ENCODE peak calls at places on chromosomes 2 and 18, in four cellular contexts. One of them, this sample, is unnamed.

GRCh38 chr18:70132999-70133398 is 72.5 kb downstream of the RTTN start:
- DNase-seq in A549: peak
- DNase-seq in K562: no peak
- DNase-seq in HepG2: peak
- DNase-seq in this sample: no peak

GRCh38 chr2:163236553-163236952 is 398.0 kb upstream of the KCNH7 start:
- DNase-seq in A549: no peak
- DNase-seq in K562: no peak
- DNase-seq in HepG2: no peak
- DNase-seq in this sample: no peak

GRCh38 chr18:6920099-6920955 is 190.8 kb downstream of the ARHGAP28 start:
- DNase-seq in A549: peak
- DNase-seq in K562: peak
- DNase-seq in HepG2: peak
- DNase-seq in this sample: peak

GRCh38 chr2:204282525-204282924 is 262.8 kb upstream of the PARD3B start:
- DNase-seq in A549: peak
- DNase-seq in K562: no peak
- DNase-seq in HepG2: peak
- DNase-seq in this sample: no peak

GRCh38 chr2:233800231-233800630 is 22.1 kb downstream of the MROH2A start:
- DNase-seq in A549: no peak
- DNase-seq in K562: no peak
- DNase-seq in HepG2: no peak
- DNase-seq in this sample: no peak

GRCh38 chr2:209425082-209426071 is 1.5 kb downstream of the MAP2 start:
- DNase-seq in A549: peak
- DNase-seq in K562: no peak
- DNase-seq in HepG2: peak
- DNase-seq in this sample: peak

GRCh38 chr2:216083464-216084279 is 2.0 kb downstream of the TMEM169 start:
- DNase-seq in A549: no peak
- DNase-seq in K562: no peak
- DNase-seq in HepG2: peak
- DNase-seq in this sample: no peak

GRCh38 chr2:202014328-202015034 is 19.2 kb upstream of the FZD7 start:
- DNase-seq in A549: no peak
- DNase-seq in K562: no peak
- DNase-seq in HepG2: no peak
- DNase-seq in this sample: peak

GRCh38 chr2:31401580-31401979 is 13.0 kb downstream of the XDH start:
- DNase-seq in A549: peak
- DNase-seq in K562: no peak
- DNase-seq in HepG2: no peak
- DNase-seq in this sample: no peak

GRCh38 chr18:32271649-32272324 is 81.9 kb downstream of the MEP1B start:
- DNase-seq in A549: peak
- DNase-seq in K562: peak
- DNase-seq in HepG2: peak
- DNase-seq in this sample: peak

GRCh38 chr2:43459455-43459854 is 136.4 kb downstream of the THADA start:
- DNase-seq in A549: peak
- DNase-seq in K562: no peak
- DNase-seq in HepG2: peak
- DNase-seq in this sample: no peak

GRCh38 chr2:45554764-45555163 is 56.3 kb downstream of the SRBD1 start:
- DNase-seq in A549: no peak
- DNase-seq in K562: no peak
- DNase-seq in HepG2: no peak
- DNase-seq in this sample: no peak

GRCh38 chr18:10270160-10270571 is 184.3 kb upstream of the APCDD1 start:
- DNase-seq in A549: no peak
- DNase-seq in K562: no peak
- DNase-seq in HepG2: peak
- DNase-seq in this sample: no peak

GRCh38 chr18:62118324-62118723 is 68.5 kb downstream of the PIGN start:
- DNase-seq in A549: no peak
- DNase-seq in K562: no peak
- DNase-seq in HepG2: no peak
- DNase-seq in this sample: no peak

GRCh38 chr2:109446531-109447131 is 167.1 kb downstream of the SEPTIN10 start:
- DNase-seq in A549: no peak
- DNase-seq in K562: no peak
- DNase-seq in HepG2: no peak
- DNase-seq in this sample: no peak

GRCh38 chr2:241064008-241064801 is 37.9 kb downstream of the MTERF4 start:
- DNase-seq in A549: peak
- DNase-seq in K562: no peak
- DNase-seq in HepG2: no peak
- DNase-seq in this sample: no peak

GRCh38 chr2:218465987-218466633 is 47.2 kb downstream of the VIL1 start:
- DNase-seq in A549: peak
- DNase-seq in K562: no peak
- DNase-seq in HepG2: peak
- DNase-seq in this sample: peak

GRCh38 chr2:11121099-11121822 is 34.0 kb upstream of the SLC66A3 start:
- DNase-seq in A549: no peak
- DNase-seq in K562: no peak
- DNase-seq in HepG2: no peak
- DNase-seq in this sample: peak

GRCh38 chr2:181680055-181680936 is at the start of gene NEUROD1:
- DNase-seq in A549: peak
- DNase-seq in K562: no peak
- DNase-seq in HepG2: no peak
- DNase-seq in this sample: no peak

GRCh38 chr18:31275722-31276463 is 42.1 kb upstream of the DSG1 start:
- DNase-seq in A549: peak
- DNase-seq in K562: no peak
- DNase-seq in HepG2: no peak
- DNase-seq in this sample: peak

GRCh38 chr18:13264986-13265900 is 46.7 kb downstream of the LDLRAD4 start:
- DNase-seq in A549: no peak
- DNase-seq in K562: no peak
- DNase-seq in HepG2: no peak
- DNase-seq in this sample: no peak

GRCh38 chr18:63749489-63749888 is 25.7 kb upstream of the SERPINB7 start:
- DNase-seq in A549: no peak
- DNase-seq in K562: no peak
- DNase-seq in HepG2: no peak
- DNase-seq in this sample: no peak

GRCh38 chr2:65913914-65914786 is 481.8 kb upstream of the SPRED2 start:
- DNase-seq in A549: no peak
- DNase-seq in K562: no peak
- DNase-seq in HepG2: no peak
- DNase-seq in this sample: no peak

GRCh38 chr2:237354930-237355329 is 59.0 kb downstream of the COL6A3 start:
- DNase-seq in A549: no peak
- DNase-seq in K562: no peak
- DNase-seq in HepG2: no peak
- DNase-seq in this sample: no peak

GRCh38 chr2:75679556-75679955 is 31.2 kb downstream of the GCFC2 start:
- DNase-seq in A549: no peak
- DNase-seq in K562: no peak
- DNase-seq in HepG2: no peak
- DNase-seq in this sample: no peak

GRCh38 chr2:187050409-187050998 is 201.5 kb upstream of the ZSWIM2 start:
- DNase-seq in A549: no peak
- DNase-seq in K562: no peak
- DNase-seq in HepG2: no peak
- DNase-seq in this sample: no peak

GRCh38 chr2:83067947-83068346 is 1391.1 kb downstream of the SUCLG1 start:
- DNase-seq in A549: peak
- DNase-seq in K562: no peak
- DNase-seq in HepG2: peak
- DNase-seq in this sample: no peak

GRCh38 chr2:58516695-58517094 is 275.6 kb upstream of the FANCL start:
- DNase-seq in A549: no peak
- DNase-seq in K562: no peak
- DNase-seq in HepG2: no peak
- DNase-seq in this sample: no peak

GRCh38 chr2:121080013-121080772 is 204.8 kb downstream of the TFCP2L1 start:
- DNase-seq in A549: peak
- DNase-seq in K562: peak
- DNase-seq in HepG2: peak
- DNase-seq in this sample: peak

GRCh38 chr2:28869494-28870145 is 489 bp downstream of the TRMT61B start:
- DNase-seq in A549: no peak
- DNase-seq in K562: no peak
- DNase-seq in HepG2: no peak
- DNase-seq in this sample: no peak

GRCh38 chr2:134401789-134402188 is 147.9 kb downstream of the MGAT5 start:
- DNase-seq in A549: no peak
- DNase-seq in K562: no peak
- DNase-seq in HepG2: no peak
- DNase-seq in this sample: peak

GRCh38 chr18:9950289-9951016 is 36.6 kb downstream of the VAPA start:
- DNase-seq in A549: no peak
- DNase-seq in K562: no peak
- DNase-seq in HepG2: no peak
- DNase-seq in this sample: peak

GRCh38 chr2:105734762-105735538 is 9.8 kb upstream of the NCK2 start:
- DNase-seq in A549: no peak
- DNase-seq in K562: no peak
- DNase-seq in HepG2: no peak
- DNase-seq in this sample: no peak
- TF ChIP-seq MYC in A549: no peak
- TF ChIP-seq MYC in K562: no peak
- TF ChIP-seq MYC in HepG2: no peak
- TF ChIP-seq MYC in this sample: no peak

DNA sequence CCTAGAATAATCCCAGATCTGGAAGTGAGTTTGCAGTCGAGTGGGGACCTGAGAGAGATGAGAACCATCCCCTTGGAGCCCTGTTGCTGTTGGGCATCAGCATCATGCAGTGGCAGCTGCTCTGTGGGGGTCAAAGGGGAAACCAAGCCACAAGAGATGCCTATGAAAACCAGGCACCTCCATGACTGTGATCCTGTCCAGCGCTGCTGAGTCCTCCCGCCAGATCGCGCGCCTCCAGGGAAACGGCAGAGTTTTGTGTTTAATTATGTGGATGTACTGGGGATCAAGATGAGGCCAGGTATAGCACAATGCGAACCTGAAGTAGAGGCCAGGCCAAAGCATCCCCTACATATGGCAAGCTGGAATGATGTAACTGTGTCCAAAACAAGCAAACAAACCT is 14.1 kb downstream of the ANTXR1 start:
- DNase-seq in A549: no peak
- DNase-seq in K562: no peak
- DNase-seq in HepG2: no peak
- DNase-seq in this sample: no peak
- TF ChIP-seq MYC in A549: no peak
- TF ChIP-seq MYC in K562: no peak
- TF ChIP-seq MYC in HepG2: no peak
- TF ChIP-seq MYC in this sample: no peak

DNA sequence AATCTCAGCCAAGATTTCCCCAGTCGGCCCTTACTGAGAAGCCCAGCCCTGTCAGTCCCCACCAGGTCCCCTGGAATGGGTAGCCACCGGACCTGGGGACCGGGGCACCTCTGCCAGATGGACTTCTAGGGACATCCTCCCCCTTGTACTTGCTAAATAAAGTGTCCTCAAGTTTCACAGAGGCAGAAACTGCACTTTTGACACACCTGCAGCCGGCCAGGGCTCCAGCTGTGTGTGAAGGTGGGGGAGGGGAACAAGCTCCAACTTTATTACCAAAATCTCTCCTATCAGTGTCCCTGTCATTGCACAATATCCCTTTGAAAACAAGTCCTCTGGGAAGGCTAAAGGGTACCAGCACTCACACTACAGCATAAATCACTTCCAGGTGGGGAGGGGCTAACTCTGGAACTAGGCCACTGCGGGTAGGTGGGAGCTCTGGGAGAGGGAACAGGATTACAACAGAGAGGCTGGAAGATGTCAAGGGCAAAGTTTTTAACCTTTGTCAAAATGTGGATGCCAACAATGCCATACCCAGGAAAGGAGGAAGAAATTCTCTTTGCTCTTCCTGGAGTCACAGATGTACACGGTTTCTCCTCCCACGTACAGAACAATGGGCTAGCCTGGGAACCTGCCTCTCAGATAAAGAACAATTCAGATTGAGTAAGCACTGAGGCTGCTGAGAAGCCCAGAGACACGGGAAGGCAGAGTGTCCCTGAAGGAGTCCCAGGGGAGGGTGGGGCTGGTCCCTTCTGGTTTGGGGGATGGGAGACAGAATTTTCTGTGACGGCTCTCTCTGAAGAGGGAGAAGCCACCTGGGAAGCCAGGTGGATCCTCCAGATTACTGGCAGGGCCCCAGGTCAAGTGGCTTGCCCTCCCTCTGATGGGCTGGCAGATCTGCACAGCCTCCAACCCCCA is 11.0 kb downstream of the SDC1 start:
- DNase-seq in A549: no peak
- DNase-seq in K562: no peak
- DNase-seq in HepG2: peak
- DNase-seq in this sample: peak
- TF ChIP-seq MYC in A549: no peak
- TF ChIP-seq MYC in K562: no peak
- TF ChIP-seq MYC in HepG2: peak
- TF ChIP-seq MYC in this sample: no peak

GRCh38 chr18:73315381-73315780 is 447.6 kb upstream of the NETO1 start:
- DNase-seq in A549: no peak
- DNase-seq in K562: no peak
- DNase-seq in HepG2: no peak
- DNase-seq in this sample: no peak

GRCh38 chr18:73318732-73319479 is 451.1 kb upstream of the NETO1 start:
- DNase-seq in A549: peak
- DNase-seq in K562: no peak
- DNase-seq in HepG2: no peak
- DNase-seq in this sample: no peak

DNA sequence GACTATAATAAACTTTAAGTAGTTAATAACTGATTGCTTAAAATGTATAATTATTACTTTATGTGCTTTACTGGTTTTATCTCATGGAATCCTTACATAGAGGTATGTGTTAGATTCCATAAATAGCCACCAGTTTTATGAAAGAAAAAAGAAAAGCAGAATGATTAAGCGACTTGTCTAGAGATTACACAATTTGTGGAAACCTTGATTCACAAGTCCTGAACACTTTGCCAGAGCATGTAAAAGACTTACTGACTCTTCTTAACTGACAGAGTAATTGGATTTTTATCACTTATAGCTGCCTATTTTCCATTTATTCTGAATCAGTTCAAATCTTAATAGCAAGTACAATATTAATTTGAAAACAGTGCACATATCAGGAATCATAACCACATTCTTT is 448.7 kb upstream of the NETO1 start:
- DNase-seq in A549: no peak
- DNase-seq in K562: no peak
- DNase-seq in HepG2: no peak
- DNase-seq in this sample: no peak
- TF ChIP-seq MYC in A549: no peak
- TF ChIP-seq MYC in K562: no peak
- TF ChIP-seq MYC in HepG2: no peak
- TF ChIP-seq MYC in this sample: no peak

GRCh38 chr2:239022437-239023260 is 174.8 kb downstream of the TWIST2 start:
- DNase-seq in A549: no peak
- DNase-seq in K562: no peak
- DNase-seq in HepG2: no peak
- DNase-seq in this sample: no peak
- TF ChIP-seq MYC in A549: no peak
- TF ChIP-seq MYC in K562: no peak
- TF ChIP-seq MYC in HepG2: no peak
- TF ChIP-seq MYC in this sample: no peak

GRCh38 chr2:100938031-100939026 is 63.8 kb upstream of the RPL31 start:
- DNase-seq in A549: no peak
- DNase-seq in K562: no peak
- DNase-seq in HepG2: no peak
- DNase-seq in this sample: no peak
- TF ChIP-seq MYC in A549: no peak
- TF ChIP-seq MYC in K562: no peak
- TF ChIP-seq MYC in HepG2: no peak
- TF ChIP-seq MYC in this sample: no peak

This sample was measured in NB4.